ENCODE peak calls at places on chromosomes 13 and 19, in seven cellular contexts. M is heart right ventricle, K is choroid plexus epithelial cell, P is Peyer's patch, L is heart left ventricle, R is A549, N is tibial nerve. Y is an unnamed sample.

GRCh38 chr13:113371061-113371460 is 7.1 kb upstream of the GRTP1 start:
- DNase-seq in K (no peak), L (no peak), P (no peak), R (no peak), N (no peak), M (no peak), Y (no peak)

GRCh38 chr13:44697058-44697457 is 120.9 kb upstream of the TSC22D1 start:
- DNase-seq in N (no peak), L (no peak), M (no peak), P (no peak), R (no peak), K (no peak), Y (no peak)

GRCh38 chr19:51146751-51147150 is 4.7 kb downstream of the SIGLEC7 start:
- DNase-seq in L (no peak), P (no peak), R (no peak), N (no peak), K (no peak), M (no peak), Y (no peak)

GRCh38 chr13:33188093-33188882 is 97.3 kb downstream of the STARD13 start:
- DNase-seq in L (no peak), R (no peak), N (no peak), K (peak), P (no peak), M (no peak), Y (peak)

GRCh38 chr13:53032849-53033248 is 4.2 kb downstream of the OLFM4 start:
- DNase-seq in L (no peak), N (no peak), R (no peak), P (no peak), K (no peak), M (no peak), Y (no peak)

GRCh38 chr13:102309110-102309509 is 92.7 kb downstream of the FGF14 start:
- DNase-seq in N (no peak), L (no peak), R (no peak), K (peak), M (no peak), P (no peak), Y (no peak)

GRCh38 chr13:50998326-50998725 is 88.7 kb downstream of the RNASEH2B start:
- DNase-seq in K (no peak), N (no peak), P (no peak), R (no peak), M (no peak), L (no peak), Y (no peak)

GRCh38 chr13:26497991-26498423 is 59.5 kb upstream of the WASF3 start:
- DNase-seq in L (no peak), N (no peak), M (no peak), K (peak), P (no peak), R (no peak), Y (peak)

GRCh38 chr13:89982406-89983085 is 1364.9 kb upstream of the MIR17HG start:
- DNase-seq in N (no peak), K (peak), M (no peak), R (no peak), P (no peak), L (no peak), Y (peak)
- H3K4me3 ChIP-seq in N (no peak), K (peak), M (no peak), R (no peak), P (no peak), L (no peak), Y (no peak)

DNA sequence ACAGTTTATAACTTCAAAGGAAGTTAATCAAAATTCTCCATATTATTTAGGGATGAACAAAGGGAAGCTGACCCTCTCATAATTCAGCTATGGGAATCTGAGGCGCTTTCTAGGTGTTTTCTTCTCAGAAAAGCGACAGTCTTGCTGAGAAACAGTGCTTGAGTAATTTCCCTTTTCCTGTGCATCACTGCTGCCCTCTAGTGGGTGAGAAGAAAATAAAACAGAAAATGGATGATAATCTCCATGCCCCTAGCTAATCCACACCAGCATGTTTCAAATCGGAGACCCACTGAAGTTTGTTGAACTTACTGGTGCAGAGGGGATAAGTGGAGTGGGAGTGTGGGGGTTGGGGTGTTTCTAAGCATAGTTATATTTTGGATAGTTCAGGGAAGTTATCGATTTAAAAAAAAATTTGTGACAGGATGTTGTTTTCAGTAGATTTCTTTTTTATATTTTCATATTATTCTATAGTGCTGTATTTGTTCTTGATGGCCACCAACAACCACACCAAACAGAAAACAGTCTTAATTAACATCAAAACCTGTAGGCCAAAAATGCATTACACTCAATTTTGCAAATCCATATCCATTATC is 21.4 kb downstream of the LCP1 start:
- DNase-seq in L (no peak), P (no peak), R (peak), N (no peak), M (no peak), K (peak), Y (peak)
- TF ChIP-seq CTCF in L (peak), P (peak), R (peak), N (peak), M (peak), K (peak), Y (peak)

GRCh38 chr19:46472592-46472991 is 1.2 kb upstream of the PNMA8A start:
- DNase-seq in P (no peak), R (no peak), N (no peak), L (no peak), M (no peak), K (no peak), Y (no peak)

GRCh38 chr19:46474211-46474610 is 2.8 kb upstream of the PNMA8A start:
- DNase-seq in R (no peak), L (no peak), P (no peak), M (no peak), K (no peak), N (no peak), Y (no peak)

GRCh38 chr19:46470376-46470775 is 987 bp downstream of the PNMA8A start:
- DNase-seq in N (no peak), K (no peak), P (no peak), R (no peak), M (no peak), L (no peak), Y (no peak)

GRCh38 chr19:46471116-46471733 is at the start of gene PNMA8A:
- DNase-seq in L (peak), N (no peak), P (no peak), R (peak), M (peak), K (peak), Y (peak)

DNA sequence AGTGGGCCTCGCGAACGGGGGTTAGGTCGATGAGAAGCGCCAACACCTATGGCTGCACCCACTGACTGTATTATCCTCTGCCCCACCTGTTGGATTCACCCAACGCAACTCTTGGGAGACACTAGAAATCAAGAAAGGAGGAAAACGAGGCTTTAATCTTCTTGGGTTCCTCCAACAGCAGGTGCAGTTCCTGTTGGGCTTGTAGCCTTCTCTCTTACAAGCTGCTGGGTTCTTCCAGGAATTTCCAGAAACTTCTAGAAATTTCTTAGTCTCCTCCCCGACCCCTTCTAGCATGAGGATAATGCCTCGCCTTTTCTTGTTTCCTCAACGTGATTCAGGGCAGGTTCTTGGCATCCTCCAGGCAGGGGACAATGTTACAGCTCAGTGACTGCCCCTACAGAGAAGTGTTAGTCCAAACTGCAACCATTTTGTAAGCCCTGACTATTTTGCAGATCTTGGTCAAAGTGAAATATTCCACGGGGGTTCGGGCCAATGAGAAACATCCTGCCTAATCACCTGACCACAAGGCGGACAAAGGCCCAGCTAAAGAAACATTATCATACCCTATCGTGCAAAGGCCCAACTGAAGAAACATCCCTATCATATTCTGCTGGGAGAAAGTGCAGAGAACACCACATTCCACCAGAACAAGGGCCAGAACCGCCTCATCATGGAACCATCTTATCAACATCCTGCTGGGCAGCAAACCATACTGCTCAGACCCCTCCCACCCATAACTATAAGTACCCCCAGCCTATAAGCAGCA is 598 bp upstream of the PNMA8A start:
- DNase-seq in N (no peak), M (no peak), P (no peak), L (no peak), R (no peak), K (no peak), Y (peak)
- H3K4me3 ChIP-seq in N (peak), M (peak), P (no peak), L (peak), R (peak), K (peak), Y (peak)

GRCh38 chr19:4624733-4625362 is 14.5 kb upstream of the TNFAIP8L1 start:
- DNase-seq in L (no peak), K (no peak), M (no peak), N (no peak), P (no peak), R (peak), Y (peak)
- TF ChIP-seq CTCF in L (peak), K (peak), M (peak), N (no peak), P (no peak), R (peak), Y (peak)

GRCh38 chr19:513368-514165 is 6.3 kb downstream of the TPGS1 start:
- DNase-seq in N (no peak), K (no peak), R (no peak), L (no peak), P (no peak), M (no peak), Y (no peak)
- H3K4me3 ChIP-seq in N (no peak), K (no peak), R (no peak), L (no peak), P (no peak), M (no peak), Y (no peak)

Y was measured in cardiac fibroblast.